ENCODE peak calls at places on chromosomes 12 and 14, in eight cellular contexts. G, W, N, L, O, X, Q and Y are unnamed samples.

GRCh38 chr14:73752297-73752992 is 38.3 kb upstream of the PNMA1 start:
- DNase-seq in G (peak; percentile 50), W (peak; percentile 63), N (peak; percentile 87), L (no peak), O (no peak), X (no peak), Q (peak; percentile 85), Y (peak; percentile 52)

GRCh38 chr12:57552306-57552651 is 2.4 kb downstream of the KIF5A start:
- DNase-seq in G (no peak), W (no peak), N (no peak), L (no peak), O (no peak), X (no peak), Q (no peak), Y (no peak)

GRCh38 chr12:57803317-57803893 is 15.1 kb downstream of the AVIL start:
- DNase-seq in G (peak; percentile 42), W (peak; percentile 17), N (peak; percentile 63), L (no peak), O (no peak), X (peak; percentile 62), Q (no peak), Y (no peak)

GRCh38 chr12:124864326-124864752 is 675 bp upstream of the SCARB1 start:
- DNase-seq in G (no peak), W (no peak), N (no peak), L (no peak), O (no peak), X (no peak), Q (no peak), Y (no peak)

GRCh38 chr12:111314949-111315539 is 53.9 kb downstream of the PHETA1 start:
- DNase-seq in G (no peak), W (no peak), N (peak; percentile 44), L (no peak), O (no peak), X (no peak), Q (no peak), Y (no peak)

GRCh38 chr12:58703911-58704310 is 216.4 kb downstream of the LRIG3 start:
- DNase-seq in G (no peak), W (peak; percentile 71), N (peak; percentile 4), L (no peak), O (peak; percentile 35), X (no peak), Q (no peak), Y (no peak)

GRCh38 chr12:28378749-28379148 is 188.5 kb downstream of the CCDC91 start:
- DNase-seq in G (peak; percentile 46), W (peak; percentile 90), N (peak; percentile 86), L (no peak), O (peak; percentile 10), X (no peak), Q (no peak), Y (peak; percentile 61)

GRCh38 chr12:30447061-30447750 is 248.5 kb downstream of the IPO8 start:
- DNase-seq in G (no peak), W (no peak), N (peak; percentile 14), L (no peak), O (no peak), X (no peak), Q (no peak), Y (no peak)

GRCh38 chr14:102346645-102347044 is 16.0 kb downstream of the CINP start:
- DNase-seq in G (no peak), W (no peak), N (no peak), L (no peak), O (no peak), X (no peak), Q (no peak), Y (no peak)

GRCh38 chr12:72102150-72102549 is 163.5 kb downstream of the TPH2 start:
- DNase-seq in G (no peak), W (no peak), N (no peak), L (no peak), O (no peak), X (no peak), Q (no peak), Y (no peak)

GRCh38 chr12:29782821-29783772 is 645 bp downstream of the TMTC1 start:
- DNase-seq in G (peak; percentile 53), W (no peak), N (peak; percentile 59), L (peak; percentile 25), O (no peak), X (peak; percentile 20), Q (peak; percentile 79), Y (no peak)

GRCh38 chr12:88579572-88579940 is 715 bp downstream of the KITLG start:
- DNase-seq in G (peak; percentile 36), W (no peak), N (no peak), L (peak; percentile 6), O (no peak), X (peak; percentile 60), Q (peak; percentile 70), Y (no peak)

GRCh38 chr12:6122211-6122610 is 2.3 kb downstream of the VWF start:
- DNase-seq in G (no peak), W (no peak), N (no peak), L (no peak), O (no peak), X (no peak), Q (peak; percentile 13), Y (no peak)

GRCh38 chr12:76238688-76239087 is 109.5 kb downstream of the BBS10 start:
- DNase-seq in G (no peak), W (no peak), N (no peak), L (no peak), O (no peak), X (no peak), Q (no peak), Y (no peak)

GRCh38 chr12:77118696-77119095 is 53.3 kb upstream of the E2F7 start:
- DNase-seq in G (no peak), W (no peak), N (no peak), L (no peak), O (no peak), X (no peak), Q (no peak), Y (no peak)

GRCh38 chr14:104152686-104153398 is 14.5 kb downstream of the KIF26A start:
- DNase-seq in G (no peak), W (no peak), N (no peak), L (no peak), O (no peak), X (no peak), Q (no peak), Y (no peak)
- H3K4me3 ChIP-seq in G (no peak overlapping the region), W (no peak overlapping the region), N (no peak overlapping the region), L (no peak overlapping the region), O (no peak overlapping the region), X (no peak overlapping the region), Q (no peak overlapping the region), Y (no peak overlapping the region)

DNA sequence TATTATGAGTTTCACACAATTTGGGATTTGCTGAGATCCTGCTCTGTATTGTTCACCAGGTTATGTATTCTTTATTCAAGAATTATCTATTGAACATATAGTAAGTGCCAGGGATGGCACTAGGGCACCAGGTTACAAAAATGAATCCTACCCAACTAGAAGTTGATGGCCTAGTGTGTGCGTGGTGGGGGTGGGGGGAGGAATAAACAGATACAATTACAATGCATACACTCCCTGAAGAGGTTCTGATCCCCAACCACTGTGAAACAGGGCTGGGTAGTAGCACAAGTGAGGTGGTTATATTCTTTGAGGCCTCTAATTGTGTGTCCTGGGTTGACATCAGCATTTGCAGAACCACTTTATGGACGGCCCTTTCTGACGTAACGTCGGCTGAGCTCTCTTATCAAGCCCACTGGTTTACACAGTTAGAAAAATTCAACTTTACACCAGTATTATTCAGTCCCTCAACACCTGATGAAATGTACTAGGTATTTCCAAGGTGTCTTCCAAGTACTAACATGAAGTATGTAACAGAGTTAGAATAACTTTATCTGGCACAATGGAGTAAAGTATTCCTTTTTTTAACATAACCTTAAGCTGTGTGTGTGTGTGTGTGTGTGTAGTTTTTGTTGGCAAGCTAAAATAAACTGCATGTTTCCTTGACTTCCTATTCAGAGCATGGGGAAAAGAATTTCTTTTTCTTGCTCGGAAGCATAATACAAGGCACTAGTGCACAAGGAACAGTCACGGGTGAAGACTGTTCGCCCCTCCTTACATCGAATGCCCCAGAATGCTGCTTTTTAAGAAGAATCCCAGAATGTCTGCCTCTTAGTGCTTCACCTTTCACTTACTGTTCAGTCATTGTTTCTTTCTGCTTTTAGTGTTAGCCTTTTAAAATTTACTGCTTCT is 8.1 kb upstream of the GLRX5 start:
- DNase-seq in G (no peak), W (no peak), N (peak; percentile 66), L (no peak), O (no peak), X (no peak), Q (no peak), Y (no peak)
- H3K4me3 ChIP-seq in G (no peak overlapping the region), W (no peak overlapping the region), N (no peak overlapping the region), L (no peak overlapping the region), O (no peak overlapping the region), X (no peak overlapping the region), Q (peak overlapping the region; percentile 19), Y (no peak overlapping the region)

GRCh38 chr14:94075008-94075407 is 6.0 kb downstream of the DDX24 start:
- DNase-seq in G (no peak), W (no peak), N (no peak), L (no peak), O (no peak), X (no peak), Q (no peak), Y (no peak)

GRCh38 chr14:94077111-94077821 is 3.7 kb downstream of the DDX24 start:
- DNase-seq in G (no peak), W (no peak), N (no peak), L (no peak), O (no peak), X (no peak), Q (no peak), Y (no peak)

GRCh38 chr14:94080606-94081385 is at the start of the genes DDX24 and IFI27L1:
- DNase-seq in G (peak; percentile 95), W (peak; percentile 73), N (peak; percentile 97), L (peak; percentile 95), O (peak; percentile 76), X (peak; percentile 98), Q (peak; percentile 98), Y (peak; percentile 79)

GRCh38 chr14:94079891-94080605 is 954 bp downstream of the DDX24 start:
- DNase-seq in G (no peak), W (no peak), N (peak; percentile 42), L (no peak), O (peak; percentile 9), X (no peak), Q (no peak), Y (peak; percentile 15)

DNA sequence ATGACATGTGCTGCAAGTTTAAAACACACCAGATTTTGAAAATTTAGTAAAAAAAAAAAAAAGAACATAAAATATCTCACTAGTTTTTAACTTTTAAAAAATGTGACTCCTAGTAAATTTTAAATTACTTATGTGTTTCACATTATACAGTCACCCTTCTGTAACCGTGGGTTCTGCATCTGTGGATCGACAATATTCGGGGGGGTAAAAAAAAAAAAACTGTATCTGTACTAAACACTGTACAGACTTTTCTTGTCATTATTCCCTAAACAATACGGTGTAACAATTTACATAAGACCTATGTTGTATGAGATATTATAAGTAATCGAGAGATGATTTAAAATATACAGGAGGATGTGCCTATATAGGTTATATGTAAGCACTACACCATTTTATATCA is 3.2 kb downstream of the DDX24 start:
- DNase-seq in G (no peak), W (no peak), N (no peak), L (no peak), O (no peak), X (no peak), Q (no peak), Y (no peak)
- H3K4me3 ChIP-seq in G (no peak overlapping the region), W (no peak overlapping the region), N (no peak overlapping the region), L (no peak overlapping the region), O (peak overlapping the region; percentile 98), X (no peak overlapping the region), Q (peak overlapping the region; percentile 92), Y (no peak overlapping the region)

GRCh38 chr12:128205758-128206157 is 61.2 kb upstream of the TMEM132C start:
- DNase-seq in G (no peak), W (no peak), N (no peak), L (no peak), O (no peak), X (no peak), Q (no peak), Y (no peak)
- H3K4me3 ChIP-seq in G (no peak overlapping the region), W (no peak overlapping the region), N (no peak overlapping the region), L (no peak overlapping the region), O (no peak overlapping the region), X (no peak overlapping the region), Q (no peak overlapping the region), Y (no peak overlapping the region)

GRCh38 chr12:2284321-2284813 is 231.6 kb downstream of the CACNA1C start:
- DNase-seq in G (no peak), W (no peak), N (peak; percentile 91), L (no peak), O (no peak), X (no peak), Q (peak; percentile 42), Y (peak; percentile 72)
- H3K4me3 ChIP-seq in G (no peak overlapping the region), W (no peak overlapping the region), N (no peak overlapping the region), L (no peak overlapping the region), O (peak overlapping the region; percentile 14), X (no peak overlapping the region), Q (no peak overlapping the region), Y (no peak overlapping the region)